ENCODE peak calls at places on chromosomes 2 and 18, in seven cellular contexts. One of them, this sample, is unnamed.

GRCh38 chr2:121419081-121419699 is 111.5 kb upstream of the RNU4ATAC start:
- DNase-seq in HAP-1: no peak
- DNase-seq in fibroblast of lung: no peak
- DNase-seq in GM06990: no peak
- DNase-seq in cardiac fibroblast: no peak
- DNase-seq in tibial artery: no peak
- DNase-seq in cardiac muscle cell: no peak
- DNase-seq in this sample: no peak

GRCh38 chr2:56133931-56134629 is 49.7 kb upstream of the CCDC85A start:
- DNase-seq in HAP-1: no peak
- DNase-seq in fibroblast of lung: no peak
- DNase-seq in GM06990: no peak
- DNase-seq in cardiac fibroblast: no peak
- DNase-seq in tibial artery: no peak
- DNase-seq in cardiac muscle cell: no peak
- DNase-seq in this sample: no peak

GRCh38 chr18:944440-944839 is 39.8 kb downstream of the ADCYAP1 start:
- DNase-seq in HAP-1: peak
- DNase-seq in fibroblast of lung: peak
- DNase-seq in GM06990: no peak
- DNase-seq in cardiac fibroblast: peak
- DNase-seq in tibial artery: no peak
- DNase-seq in cardiac muscle cell: peak
- DNase-seq in this sample: peak

GRCh38 chr18:54531402-54532065 is 59.5 kb upstream of the DYNAP start:
- DNase-seq in HAP-1: peak
- DNase-seq in fibroblast of lung: no peak
- DNase-seq in GM06990: no peak
- DNase-seq in cardiac fibroblast: no peak
- DNase-seq in tibial artery: no peak
- DNase-seq in cardiac muscle cell: no peak
- DNase-seq in this sample: no peak

GRCh38 chr2:223697921-223698645 is 95.9 kb upstream of the SCG2 start:
- DNase-seq in HAP-1: no peak
- DNase-seq in fibroblast of lung: peak
- DNase-seq in GM06990: no peak
- DNase-seq in cardiac fibroblast: no peak
- DNase-seq in tibial artery: no peak
- DNase-seq in cardiac muscle cell: no peak
- DNase-seq in this sample: no peak

GRCh38 chr2:9473308-9473984 is 905 bp upstream of the IAH1 start:
- DNase-seq in HAP-1: no peak
- DNase-seq in fibroblast of lung: no peak
- DNase-seq in GM06990: peak
- DNase-seq in cardiac fibroblast: no peak
- DNase-seq in tibial artery: no peak
- DNase-seq in cardiac muscle cell: no peak
- DNase-seq in this sample: no peak

GRCh38 chr2:233705911-233706506 is 6.7 kb upstream of the UGT1A5 start:
- DNase-seq in HAP-1: no peak
- DNase-seq in fibroblast of lung: no peak
- DNase-seq in GM06990: no peak
- DNase-seq in cardiac fibroblast: peak
- DNase-seq in tibial artery: no peak
- DNase-seq in cardiac muscle cell: peak
- DNase-seq in this sample: no peak

GRCh38 chr2:14978836-14979235 is 346.3 kb downstream of the LRATD1 start:
- DNase-seq in HAP-1: no peak
- DNase-seq in fibroblast of lung: no peak
- DNase-seq in GM06990: no peak
- DNase-seq in cardiac fibroblast: no peak
- DNase-seq in tibial artery: no peak
- DNase-seq in cardiac muscle cell: no peak
- DNase-seq in this sample: no peak

GRCh38 chr2:132416996-132417395 is 391 bp downstream of the GPR39 start:
- DNase-seq in HAP-1: no peak
- DNase-seq in fibroblast of lung: no peak
- DNase-seq in GM06990: no peak
- DNase-seq in cardiac fibroblast: no peak
- DNase-seq in tibial artery: no peak
- DNase-seq in cardiac muscle cell: no peak
- DNase-seq in this sample: no peak

GRCh38 chr2:9285385-9285784 is 78.8 kb downstream of the ASAP2 start:
- DNase-seq in HAP-1: no peak
- DNase-seq in fibroblast of lung: no peak
- DNase-seq in GM06990: no peak
- DNase-seq in cardiac fibroblast: no peak
- DNase-seq in tibial artery: no peak
- DNase-seq in cardiac muscle cell: no peak
- DNase-seq in this sample: peak

GRCh38 chr18:49976810-49977209 is 163.5 kb upstream of the ACAA2 start:
- DNase-seq in HAP-1: no peak
- DNase-seq in fibroblast of lung: no peak
- DNase-seq in GM06990: no peak
- DNase-seq in cardiac fibroblast: no peak
- DNase-seq in tibial artery: no peak
- DNase-seq in cardiac muscle cell: peak
- DNase-seq in this sample: no peak

GRCh38 chr2:187994464-187995331 is 297.0 kb upstream of the GULP1 start:
- DNase-seq in HAP-1: no peak
- DNase-seq in fibroblast of lung: peak
- DNase-seq in GM06990: no peak
- DNase-seq in cardiac fibroblast: peak
- DNase-seq in tibial artery: no peak
- DNase-seq in cardiac muscle cell: peak
- DNase-seq in this sample: no peak

GRCh38 chr2:233807215-233807865 is 29.2 kb downstream of the MROH2A start:
- DNase-seq in HAP-1: no peak
- DNase-seq in fibroblast of lung: no peak
- DNase-seq in GM06990: no peak
- DNase-seq in cardiac fibroblast: no peak
- DNase-seq in tibial artery: peak
- DNase-seq in cardiac muscle cell: no peak
- DNase-seq in this sample: no peak

GRCh38 chr18:76496200-76496890 is 1.3 kb upstream of the ZNF516 start:
- DNase-seq in HAP-1: peak
- DNase-seq in fibroblast of lung: peak
- DNase-seq in GM06990: peak
- DNase-seq in cardiac fibroblast: peak
- DNase-seq in tibial artery: peak
- DNase-seq in cardiac muscle cell: peak
- DNase-seq in this sample: peak

GRCh38 chr18:10559566-10560456 is 34.0 kb downstream of the NAPG start:
- DNase-seq in HAP-1: no peak
- DNase-seq in fibroblast of lung: no peak
- DNase-seq in GM06990: peak
- DNase-seq in cardiac fibroblast: no peak
- DNase-seq in tibial artery: no peak
- DNase-seq in cardiac muscle cell: no peak
- DNase-seq in this sample: no peak

GRCh38 chr2:29165362-29166236 is 50.4 kb downstream of the CLIP4 start:
- DNase-seq in HAP-1: no peak
- DNase-seq in fibroblast of lung: peak
- DNase-seq in GM06990: no peak
- DNase-seq in cardiac fibroblast: peak
- DNase-seq in tibial artery: no peak
- DNase-seq in cardiac muscle cell: peak
- DNase-seq in this sample: peak

GRCh38 chr2:109324859-109325258 is 195.9 kb downstream of the SH3RF3 start:
- DNase-seq in HAP-1: no peak
- DNase-seq in fibroblast of lung: peak
- DNase-seq in GM06990: no peak
- DNase-seq in cardiac fibroblast: peak
- DNase-seq in tibial artery: peak
- DNase-seq in cardiac muscle cell: peak
- DNase-seq in this sample: peak

DNA sequence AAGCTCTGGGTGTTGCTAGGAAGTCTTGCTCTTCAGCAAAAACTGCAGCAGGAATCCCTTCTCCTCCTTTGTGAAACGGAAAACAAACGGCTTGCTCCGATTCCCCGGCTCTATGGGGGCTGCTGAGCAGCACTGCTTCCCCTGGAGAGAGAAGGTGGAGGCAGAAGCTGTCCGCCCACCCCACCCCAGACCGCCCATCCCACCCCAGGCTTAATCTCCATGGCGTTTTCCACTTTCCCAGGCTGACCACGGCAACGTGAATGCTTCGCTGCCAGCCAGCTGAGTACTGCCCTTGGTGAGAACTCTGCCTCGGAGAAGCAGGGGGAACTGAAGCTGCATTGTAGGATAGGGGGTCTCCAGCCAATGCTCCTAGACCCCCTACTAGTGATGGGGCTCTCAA is 139.2 kb downstream of the BCL2 start:
- DNase-seq in HAP-1: no peak
- DNase-seq in fibroblast of lung: no peak
- DNase-seq in GM06990: no peak
- DNase-seq in cardiac fibroblast: no peak
- DNase-seq in tibial artery: no peak
- DNase-seq in cardiac muscle cell: no peak
- DNase-seq in this sample: no peak
- H3K4me3 ChIP-seq in HAP-1: no peak
- H3K4me3 ChIP-seq in fibroblast of lung: no peak
- H3K4me3 ChIP-seq in GM06990: no peak
- H3K4me3 ChIP-seq in cardiac fibroblast: no peak
- H3K4me3 ChIP-seq in tibial artery: peak
- H3K4me3 ChIP-seq in cardiac muscle cell: no peak
- H3K4me3 ChIP-seq in this sample: no peak

GRCh38 chr2:171323971-171324528 is 109.7 kb downstream of the METTL8 start:
- DNase-seq in HAP-1: no peak
- DNase-seq in fibroblast of lung: no peak
- DNase-seq in GM06990: peak
- DNase-seq in cardiac fibroblast: no peak
- DNase-seq in tibial artery: no peak
- DNase-seq in cardiac muscle cell: no peak
- DNase-seq in this sample: no peak
- H3K4me3 ChIP-seq in HAP-1: no peak
- H3K4me3 ChIP-seq in fibroblast of lung: no peak
- H3K4me3 ChIP-seq in GM06990: peak
- H3K4me3 ChIP-seq in cardiac fibroblast: no peak
- H3K4me3 ChIP-seq in tibial artery: no peak
- H3K4me3 ChIP-seq in cardiac muscle cell: no peak
- H3K4me3 ChIP-seq in this sample: no peak

GRCh38 chr2:162072181-162072702 is 1.8 kb downstream of the DPP4 start:
- DNase-seq in HAP-1: no peak
- DNase-seq in fibroblast of lung: peak
- DNase-seq in GM06990: no peak
- DNase-seq in cardiac fibroblast: peak
- DNase-seq in tibial artery: no peak
- DNase-seq in cardiac muscle cell: peak
- DNase-seq in this sample: peak
- H3K4me3 ChIP-seq in HAP-1: no peak
- H3K4me3 ChIP-seq in fibroblast of lung: peak
- H3K4me3 ChIP-seq in GM06990: no peak
- H3K4me3 ChIP-seq in cardiac fibroblast: peak
- H3K4me3 ChIP-seq in tibial artery: no peak
- H3K4me3 ChIP-seq in cardiac muscle cell: no peak
- H3K4me3 ChIP-seq in this sample: peak

GRCh38 chr2:88265352-88265960 is 95.3 kb downstream of the THNSL2 start:
- DNase-seq in HAP-1: no peak
- DNase-seq in fibroblast of lung: peak
- DNase-seq in GM06990: no peak
- DNase-seq in cardiac fibroblast: peak
- DNase-seq in tibial artery: no peak
- DNase-seq in cardiac muscle cell: peak
- DNase-seq in this sample: peak

GRCh38 chr2:88263861-88264260 is 93.7 kb downstream of the THNSL2 start:
- DNase-seq in HAP-1: no peak
- DNase-seq in fibroblast of lung: no peak
- DNase-seq in GM06990: no peak
- DNase-seq in cardiac fibroblast: no peak
- DNase-seq in tibial artery: no peak
- DNase-seq in cardiac muscle cell: no peak
- DNase-seq in this sample: no peak

GRCh38 chr2:88258208-88258607 is 88.1 kb downstream of the THNSL2 start:
- DNase-seq in HAP-1: no peak
- DNase-seq in fibroblast of lung: no peak
- DNase-seq in GM06990: no peak
- DNase-seq in cardiac fibroblast: no peak
- DNase-seq in tibial artery: no peak
- DNase-seq in cardiac muscle cell: no peak
- DNase-seq in this sample: no peak

GRCh38 chr2:88261725-88262124 is 91.6 kb downstream of the THNSL2 start:
- DNase-seq in HAP-1: no peak
- DNase-seq in fibroblast of lung: no peak
- DNase-seq in GM06990: no peak
- DNase-seq in cardiac fibroblast: no peak
- DNase-seq in tibial artery: no peak
- DNase-seq in cardiac muscle cell: no peak
- DNase-seq in this sample: no peak
- H3K4me3 ChIP-seq in HAP-1: no peak
- H3K4me3 ChIP-seq in fibroblast of lung: no peak
- H3K4me3 ChIP-seq in GM06990: no peak
- H3K4me3 ChIP-seq in cardiac fibroblast: no peak
- H3K4me3 ChIP-seq in tibial artery: no peak
- H3K4me3 ChIP-seq in cardiac muscle cell: no peak
- H3K4me3 ChIP-seq in this sample: no peak

GRCh38 chr2:59691518-59692190 is 861.8 kb downstream of the BCL11A start:
- DNase-seq in HAP-1: peak
- DNase-seq in fibroblast of lung: no peak
- DNase-seq in GM06990: no peak
- DNase-seq in cardiac fibroblast: no peak
- DNase-seq in tibial artery: no peak
- DNase-seq in cardiac muscle cell: no peak
- DNase-seq in this sample: no peak
- H3K4me3 ChIP-seq in HAP-1: no peak
- H3K4me3 ChIP-seq in fibroblast of lung: no peak
- H3K4me3 ChIP-seq in GM06990: no peak
- H3K4me3 ChIP-seq in cardiac fibroblast: no peak
- H3K4me3 ChIP-seq in tibial artery: no peak
- H3K4me3 ChIP-seq in cardiac muscle cell: no peak
- H3K4me3 ChIP-seq in this sample: no peak

This sample was measured in fibroblast of villous mesenchyme.